ENCODE peak calls at places on chromosomes 4 and X, in five cellular contexts. One of them, this sample, is unnamed.

GRCh38 chr4:176185068-176185467 is 10.3 kb downstream of the SPATA4 start:
- DNase-seq in nephron progenitor cell: no peak
- DNase-seq in WTC11: no peak
- DNase-seq in GM12864: no peak
- DNase-seq in kidney epithelial cell: no peak
- DNase-seq in this sample: no peak

GRCh38 chrX:18032486-18033221 is 171.6 kb upstream of the RAI2 start:
- DNase-seq in nephron progenitor cell: no peak
- DNase-seq in WTC11: no peak
- DNase-seq in GM12864: no peak
- DNase-seq in kidney epithelial cell: no peak
- DNase-seq in this sample: no peak

GRCh38 chr4:175435437-175435836 is 376.6 kb downstream of the GPM6A start:
- DNase-seq in nephron progenitor cell: no peak
- DNase-seq in WTC11: no peak
- DNase-seq in GM12864: no peak
- DNase-seq in kidney epithelial cell: no peak
- DNase-seq in this sample: no peak

GRCh38 chr4:186724861-186725419 is 1.3 kb upstream of the FAT1 start:
- DNase-seq in nephron progenitor cell: peak; percentile 27
- DNase-seq in WTC11: no peak
- DNase-seq in GM12864: no peak
- DNase-seq in kidney epithelial cell: no peak
- DNase-seq in this sample: peak; percentile 29

GRCh38 chr4:73762409-73762808 is 22.0 kb downstream of the CXCL8 start:
- DNase-seq in nephron progenitor cell: no peak
- DNase-seq in WTC11: no peak
- DNase-seq in GM12864: no peak
- DNase-seq in kidney epithelial cell: no peak
- DNase-seq in this sample: no peak

GRCh38 chrX:39667746-39668507 is 429.8 kb downstream of the BCOR start:
- DNase-seq in nephron progenitor cell: no peak
- DNase-seq in WTC11: no peak
- DNase-seq in GM12864: no peak
- DNase-seq in kidney epithelial cell: no peak
- DNase-seq in this sample: no peak

GRCh38 chrX:9055354-9055753 is 21.4 kb upstream of the FAM9B start:
- DNase-seq in nephron progenitor cell: no peak
- DNase-seq in WTC11: no peak
- DNase-seq in GM12864: no peak
- DNase-seq in kidney epithelial cell: no peak
- DNase-seq in this sample: no peak

GRCh38 chrX:149825424-149825823 is 43.7 kb downstream of the MAGEA9 start:
- DNase-seq in nephron progenitor cell: peak; percentile 27
- DNase-seq in WTC11: peak; percentile 63
- DNase-seq in GM12864: no peak
- DNase-seq in kidney epithelial cell: no peak
- DNase-seq in this sample: no peak

GRCh38 chr4:39873823-39874222 is 103.9 kb downstream of the PDS5A start:
- DNase-seq in nephron progenitor cell: no peak
- DNase-seq in WTC11: no peak
- DNase-seq in GM12864: no peak
- DNase-seq in kidney epithelial cell: no peak
- DNase-seq in this sample: no peak

DNA sequence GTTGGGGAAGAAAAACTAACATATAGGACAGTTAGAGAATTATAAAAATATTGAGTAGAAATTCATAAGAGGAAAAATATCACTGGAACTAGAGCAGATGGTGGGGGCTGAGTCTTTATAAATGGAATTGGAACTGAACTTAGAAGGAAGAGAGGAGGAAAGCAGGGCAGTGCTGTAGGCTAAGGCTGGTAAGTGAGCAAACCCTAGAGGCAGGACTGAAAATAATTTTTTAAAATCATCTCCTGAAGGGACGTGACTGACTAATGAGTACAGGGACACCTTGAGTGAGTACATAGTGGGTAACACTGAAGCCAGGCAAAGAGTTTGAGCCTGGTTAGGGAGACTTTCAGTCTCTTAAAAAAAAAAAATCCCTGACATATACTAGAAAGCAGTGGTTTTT is 63.3 kb downstream of the GALNT7 start:
- DNase-seq in nephron progenitor cell: no peak
- DNase-seq in WTC11: no peak
- DNase-seq in GM12864: no peak
- DNase-seq in kidney epithelial cell: no peak
- DNase-seq in this sample: no peak
- TF ChIP-seq CTCF in nephron progenitor cell: no peak
- TF ChIP-seq CTCF in WTC11: no peak
- TF ChIP-seq CTCF in GM12864: no peak
- TF ChIP-seq CTCF in kidney epithelial cell: peak; percentile 12
- TF ChIP-seq CTCF in this sample: no peak

GRCh38 chrX:139914421-139914820 is 18.4 kb downstream of the ATP11C start:
- DNase-seq in nephron progenitor cell: no peak
- DNase-seq in WTC11: no peak
- DNase-seq in GM12864: no peak
- DNase-seq in kidney epithelial cell: no peak
- DNase-seq in this sample: no peak

GRCh38 chrX:139924696-139925094 is 8.2 kb downstream of the ATP11C start:
- DNase-seq in nephron progenitor cell: no peak
- DNase-seq in WTC11: no peak
- DNase-seq in GM12864: no peak
- DNase-seq in kidney epithelial cell: no peak
- DNase-seq in this sample: no peak

GRCh38 chrX:139924069-139924695 is 8.7 kb downstream of the ATP11C start:
- DNase-seq in nephron progenitor cell: no peak
- DNase-seq in WTC11: no peak
- DNase-seq in GM12864: no peak
- DNase-seq in kidney epithelial cell: no peak
- DNase-seq in this sample: no peak

GRCh38 chrX:139920306-139920705 is 12.5 kb downstream of the ATP11C start:
- DNase-seq in nephron progenitor cell: no peak
- DNase-seq in WTC11: no peak
- DNase-seq in GM12864: no peak
- DNase-seq in kidney epithelial cell: no peak
- DNase-seq in this sample: no peak
- TF ChIP-seq CTCF in nephron progenitor cell: no peak
- TF ChIP-seq CTCF in WTC11: no peak
- TF ChIP-seq CTCF in GM12864: no peak
- TF ChIP-seq CTCF in kidney epithelial cell: no peak
- TF ChIP-seq CTCF in this sample: no peak

DNA sequence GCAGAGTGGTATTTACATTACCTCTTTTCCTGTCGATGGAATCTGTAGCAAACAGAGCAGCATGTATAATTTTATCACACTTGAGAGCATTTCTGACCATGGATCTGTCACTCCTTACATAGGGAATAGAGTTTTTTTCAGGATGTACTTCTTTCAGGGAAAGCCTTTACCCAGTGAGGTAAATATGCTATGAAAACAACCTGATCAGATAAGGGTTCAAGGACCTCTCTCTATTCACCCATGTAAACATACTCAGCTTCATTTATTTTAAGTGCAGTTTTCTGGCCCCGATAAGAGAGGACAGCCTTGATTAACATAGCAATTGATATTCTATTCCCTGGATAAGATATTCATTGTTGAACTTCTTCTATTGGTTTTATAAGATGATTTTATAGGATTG is 87.3 kb upstream of the ESX1 start:
- DNase-seq in nephron progenitor cell: no peak
- DNase-seq in WTC11: no peak
- DNase-seq in GM12864: no peak
- DNase-seq in kidney epithelial cell: no peak
- DNase-seq in this sample: no peak
- TF ChIP-seq CTCF in nephron progenitor cell: no peak
- TF ChIP-seq CTCF in WTC11: no peak
- TF ChIP-seq CTCF in GM12864: no peak
- TF ChIP-seq CTCF in kidney epithelial cell: no peak
- TF ChIP-seq CTCF in this sample: no peak

DNA sequence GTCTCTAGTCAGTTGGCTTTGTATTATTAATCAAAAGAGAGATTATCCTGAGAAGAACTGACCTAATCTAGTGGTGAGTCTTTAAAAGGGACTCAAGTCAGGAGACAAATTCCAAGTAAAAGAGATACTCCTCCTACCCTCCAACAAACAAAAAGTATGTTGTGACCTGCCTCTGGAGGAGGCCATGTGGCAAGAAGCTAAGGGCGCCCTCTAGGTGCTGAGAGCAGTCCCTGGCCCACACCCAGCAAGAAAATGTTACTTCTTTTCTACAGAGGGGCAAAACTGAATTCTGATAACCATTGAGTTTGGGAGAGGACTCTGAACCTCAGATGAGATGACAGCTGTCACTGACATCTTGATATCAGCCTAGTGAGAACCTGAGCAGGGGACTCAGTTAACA is 953.6 kb upstream of the AGA start:
- DNase-seq in nephron progenitor cell: no peak
- DNase-seq in WTC11: no peak
- DNase-seq in GM12864: no peak
- DNase-seq in kidney epithelial cell: no peak
- DNase-seq in this sample: no peak
- TF ChIP-seq CTCF in nephron progenitor cell: no peak
- TF ChIP-seq CTCF in WTC11: no peak
- TF ChIP-seq CTCF in GM12864: no peak
- TF ChIP-seq CTCF in kidney epithelial cell: no peak
- TF ChIP-seq CTCF in this sample: peak; percentile 14

GRCh38 chrX:131709553-131709952 is 165.7 kb downstream of the OR13H1 start:
- DNase-seq in nephron progenitor cell: no peak
- DNase-seq in WTC11: no peak
- DNase-seq in GM12864: no peak
- DNase-seq in kidney epithelial cell: no peak
- DNase-seq in this sample: no peak

GRCh38 chrX:131703646-131704045 is 159.8 kb downstream of the OR13H1 start:
- DNase-seq in nephron progenitor cell: no peak
- DNase-seq in WTC11: no peak
- DNase-seq in GM12864: no peak
- DNase-seq in kidney epithelial cell: no peak
- DNase-seq in this sample: no peak

GRCh38 chrX:131704136-131704695 is 160.3 kb downstream of the OR13H1 start:
- DNase-seq in nephron progenitor cell: no peak
- DNase-seq in WTC11: peak; percentile 15
- DNase-seq in GM12864: no peak
- DNase-seq in kidney epithelial cell: peak; percentile 29
- DNase-seq in this sample: no peak
- TF ChIP-seq CTCF in nephron progenitor cell: no peak
- TF ChIP-seq CTCF in WTC11: no peak
- TF ChIP-seq CTCF in GM12864: no peak
- TF ChIP-seq CTCF in kidney epithelial cell: peak; percentile 30
- TF ChIP-seq CTCF in this sample: no peak

GRCh38 chr4:1521821-1522361 is 115.6 kb upstream of the NKX1-1 start:
- DNase-seq in nephron progenitor cell: peak; percentile 2
- DNase-seq in WTC11: no peak
- DNase-seq in GM12864: no peak
- DNase-seq in kidney epithelial cell: no peak
- DNase-seq in this sample: no peak
- TF ChIP-seq CTCF in nephron progenitor cell: no peak
- TF ChIP-seq CTCF in WTC11: no peak
- TF ChIP-seq CTCF in GM12864: no peak
- TF ChIP-seq CTCF in kidney epithelial cell: no peak
- TF ChIP-seq CTCF in this sample: no peak

GRCh38 chr4:138310991-138311390 is 68.8 kb upstream of the SLC7A11 start:
- DNase-seq in nephron progenitor cell: no peak
- DNase-seq in WTC11: no peak
- DNase-seq in GM12864: no peak
- DNase-seq in kidney epithelial cell: no peak
- DNase-seq in this sample: no peak

GRCh38 chr4:138308421-138308820 is 66.3 kb upstream of the SLC7A11 start:
- DNase-seq in nephron progenitor cell: no peak
- DNase-seq in WTC11: no peak
- DNase-seq in GM12864: no peak
- DNase-seq in kidney epithelial cell: peak; percentile 56
- DNase-seq in this sample: no peak

GRCh38 chr4:138311771-138312535 is 69.8 kb upstream of the SLC7A11 start:
- DNase-seq in nephron progenitor cell: no peak
- DNase-seq in WTC11: no peak
- DNase-seq in GM12864: no peak
- DNase-seq in kidney epithelial cell: no peak
- DNase-seq in this sample: no peak

GRCh38 chr4:138310498-138310897 is 68.3 kb upstream of the SLC7A11 start:
- DNase-seq in nephron progenitor cell: no peak
- DNase-seq in WTC11: no peak
- DNase-seq in GM12864: no peak
- DNase-seq in kidney epithelial cell: no peak
- DNase-seq in this sample: no peak

DNA sequence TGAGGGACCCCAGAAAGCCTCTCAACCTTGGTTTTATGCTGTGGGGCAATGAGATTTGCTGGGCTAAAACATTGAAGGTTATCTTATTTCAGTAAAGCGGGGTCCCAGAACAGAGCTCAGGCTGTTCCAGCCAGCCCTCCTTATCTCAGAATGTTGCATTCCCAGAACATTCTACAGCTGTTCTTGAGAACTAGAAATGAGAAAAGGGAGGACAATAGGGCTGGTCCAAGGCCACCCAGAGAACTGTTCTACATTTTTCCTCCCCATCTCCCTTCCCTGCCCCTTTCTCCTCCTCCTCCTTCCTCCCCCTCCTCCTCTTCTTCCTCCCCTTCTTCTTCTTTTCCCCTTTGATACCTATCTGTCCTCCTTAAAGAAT is 70.4 kb upstream of the SLC7A11 start:
- DNase-seq in nephron progenitor cell: no peak
- DNase-seq in WTC11: no peak
- DNase-seq in GM12864: no peak
- DNase-seq in kidney epithelial cell: no peak
- DNase-seq in this sample: no peak
- TF ChIP-seq CTCF in nephron progenitor cell: no peak
- TF ChIP-seq CTCF in WTC11: no peak
- TF ChIP-seq CTCF in GM12864: no peak
- TF ChIP-seq CTCF in kidney epithelial cell: no peak
- TF ChIP-seq CTCF in this sample: no peak

This sample was measured in GM20000.